ENCODE peak calls at places on chromosome 7, in four cellular contexts. D is upper lobe of left lung, U is HepG2, M is K562. H is an unnamed sample.

GRCh38 chr7:158783595-158783994 is 45.7 kb downstream of the ESYT2 start:
- ATAC-seq in M (no peak), U (no peak), D (no peak), H (no peak)

GRCh38 chr7:151175793-151176311 is 8.4 kb upstream of the GBX1 start:
- ATAC-seq in D (no peak), U (no peak), M (peak), H (no peak)

GRCh38 chr7:7911756-7912155 is 56.8 kb upstream of the GLCCI1 start:
- ATAC-seq in D (no peak), M (no peak), U (no peak), H (no peak)

GRCh38 chr7:142303650-142304049 is 45.8 kb upstream of the PRSS58 start:
- ATAC-seq in M (peak), U (peak), D (no peak), H (no peak)

GRCh38 chr7:142798451-142799438 is 28.0 kb downstream of the PRSS2 start:
- ATAC-seq in U (no peak), D (no peak), M (no peak), H (no peak)

GRCh38 chr7:43700646-43701501 is 28.4 kb downstream of the COA1 start:
- ATAC-seq in D (no peak), U (no peak), M (peak), H (no peak)

GRCh38 chr7:117041822-117042221 is 88.5 kb downstream of the ST7 start:
- ATAC-seq in M (no peak), D (no peak), U (no peak), H (no peak)

GRCh38 chr7:146702898-146703297 is 586.3 kb downstream of the CNTNAP2 start:
- ATAC-seq in U (no peak), M (no peak), D (no peak), H (no peak)

GRCh38 chr7:16923019-16923418 is 41.2 kb upstream of the AGR3 start:
- ATAC-seq in U (no peak), M (peak), D (no peak), H (no peak)

GRCh38 chr7:112252691-112253090 is 46.2 kb downstream of the ZNF277 start:
- ATAC-seq in D (no peak), U (no peak), M (no peak), H (no peak)

GRCh38 chr7:110891197-110891596 is 199.7 kb upstream of the LRRN3 start:
- ATAC-seq in M (no peak), D (no peak), U (no peak), H (no peak)

GRCh38 chr7:72441791-72442190 is 29.7 kb upstream of the CALN1 start:
- ATAC-seq in D (peak), M (no peak), U (no peak), H (no peak)

GRCh38 chr7:47601881-47602249 is 20.0 kb upstream of the TNS3 start:
- ATAC-seq in U (peak), D (no peak), M (no peak), H (no peak)

GRCh38 chr7:87785368-87785995 is 90.7 kb downstream of the SLC25A40 start:
- ATAC-seq in U (peak), M (peak), D (no peak), H (no peak)

DNA sequence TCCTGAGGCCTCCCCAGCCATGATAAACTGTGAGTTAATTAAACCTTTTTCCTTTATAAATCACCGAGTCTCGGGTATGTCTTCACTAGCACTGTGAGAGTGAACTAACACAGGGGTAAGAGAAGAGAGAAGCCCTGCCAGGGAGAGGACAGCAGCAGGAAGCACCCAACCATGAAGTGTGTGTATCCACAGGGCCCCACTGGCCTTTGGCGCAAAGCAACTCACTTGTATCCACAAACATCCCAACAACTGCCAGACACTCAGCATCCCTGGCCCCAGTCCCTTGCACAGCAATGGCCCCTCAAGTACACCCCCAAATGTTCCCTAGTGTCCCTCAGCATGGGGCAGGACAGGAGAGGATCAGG is 115.1 kb downstream of the MAD1L1 start:
- ATAC-seq in M (no peak), U (no peak), D (no peak), H (no peak)
- H3K27ac ChIP-seq in M (no peak), U (no peak), D (no peak), H (no peak)

DNA sequence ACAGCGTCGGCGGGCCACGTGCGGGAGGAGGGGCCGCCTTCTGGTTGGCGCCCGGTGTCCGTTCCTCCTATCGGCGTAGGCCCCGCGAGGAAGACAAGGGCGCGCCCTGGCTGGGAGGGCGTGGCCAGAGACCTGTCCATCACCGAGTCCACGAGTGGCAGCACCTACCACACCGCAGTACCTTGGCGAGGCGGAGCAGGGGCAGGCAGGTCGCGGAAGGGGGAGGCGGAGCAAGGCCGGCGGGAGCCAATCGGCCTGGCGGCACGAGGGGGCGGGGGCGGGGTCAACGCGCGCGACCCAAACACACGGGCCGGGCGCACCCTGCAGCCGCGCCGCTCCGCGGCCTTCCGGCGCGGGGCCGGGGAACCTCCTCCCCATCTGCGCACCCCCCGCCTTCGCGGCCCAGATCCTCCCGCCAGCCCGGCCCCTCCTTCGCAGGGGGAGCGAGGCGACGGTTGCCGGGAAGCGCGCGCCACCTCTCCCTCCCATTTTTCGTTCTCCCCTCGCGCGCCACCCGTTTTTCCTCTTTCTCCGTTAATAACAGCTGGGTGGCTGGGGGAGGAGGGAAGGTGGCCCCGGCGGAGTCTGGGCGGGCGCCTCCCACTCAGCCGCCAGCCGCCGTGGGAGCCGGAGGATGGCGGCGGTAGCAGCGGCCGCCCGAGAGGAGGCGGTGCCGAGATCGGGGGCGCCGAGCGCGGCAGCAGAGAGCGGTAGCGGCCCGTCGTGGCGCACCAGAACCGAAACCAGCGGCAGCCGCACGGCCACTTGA is at the start of gene ZNRF2:
- ATAC-seq in U (peak), M (peak), D (peak), H (peak)
- TF ChIP-seq EP300 in U (no peak), M (no peak), D (no peak), H (no peak)

GRCh38 chr7:90165724-90166123 is 11.5 kb downstream of the STEAP1 start:
- ATAC-seq in D (no peak), M (no peak), U (no peak), H (no peak)
- TF ChIP-seq POLR2AphosphoS5 in D (no peak), M (no peak), U (no peak), H (no peak)

GRCh38 chr7:107854454-107854853 is 36.5 kb upstream of the DLD start:
- ATAC-seq in M (no peak), D (no peak), U (no peak), H (no peak)

GRCh38 chr7:107850221-107850620 is 40.8 kb upstream of the DLD start:
- ATAC-seq in D (no peak), U (no peak), M (no peak), H (no peak)

GRCh38 chr7:107854989-107855388 is 36.0 kb upstream of the DLD start:
- ATAC-seq in M (no peak), D (no peak), U (no peak), H (no peak)

GRCh38 chr7:107847168-107847835 is 43.7 kb upstream of the DLD start:
- ATAC-seq in D (no peak), U (no peak), M (no peak), H (no peak)

DNA sequence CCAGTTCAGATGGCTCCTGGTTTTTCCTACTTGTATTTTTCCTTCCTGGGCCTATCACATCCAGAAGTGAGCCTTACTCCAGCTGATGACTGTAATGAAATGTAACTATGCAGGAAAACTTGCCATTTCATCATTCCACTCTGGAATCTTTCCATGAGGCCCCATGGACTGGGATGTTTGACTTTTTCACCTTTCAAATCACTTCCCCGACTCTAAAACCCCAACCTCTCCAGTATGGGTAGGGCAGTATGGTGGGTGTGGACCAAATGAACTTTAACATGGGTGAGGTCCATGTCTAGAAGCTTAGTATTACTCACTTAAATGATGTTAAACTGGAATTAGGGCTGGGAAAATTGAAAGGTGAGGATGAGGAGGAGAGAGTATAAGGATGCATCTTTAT is 40.3 kb upstream of the DLD start:
- ATAC-seq in M (no peak), U (no peak), D (no peak), H (no peak)
- H3K27ac ChIP-seq in M (no peak), U (no peak), D (no peak), H (no peak)

GRCh38 chr7:41869596-41869995 is 166.7 kb upstream of the INHBA start:
- ATAC-seq in D (no peak), M (no peak), U (no peak), H (no peak)

GRCh38 chr7:41870017-41870416 is 167.1 kb upstream of the INHBA start:
- ATAC-seq in D (peak), U (no peak), M (no peak), H (no peak)

GRCh38 chr7:41872951-41873350 is 170.1 kb upstream of the INHBA start:
- ATAC-seq in D (no peak), U (no peak), M (no peak), H (no peak)

GRCh38 chr7:41869091-41869490 is 166.2 kb upstream of the INHBA start:
- ATAC-seq in D (no peak), U (no peak), M (no peak), H (no peak)

GRCh38 chr7:41870505-41871138 is 167.7 kb upstream of the INHBA start:
- ATAC-seq in U (no peak), D (peak), M (no peak), H (no peak)
- TF ChIP-seq EP300 in U (no peak), D (no peak), M (no peak), H (no peak)

GRCh38 chr7:54810401-54810800 is 51.4 kb upstream of the SEC61G start:
- ATAC-seq in M (no peak), U (no peak), D (no peak), H (no peak)

GRCh38 chr7:54812747-54813146 is 53.7 kb upstream of the SEC61G start:
- ATAC-seq in U (no peak), M (no peak), D (peak), H (no peak)

GRCh38 chr7:54811925-54812264 is 52.9 kb upstream of the SEC61G start:
- ATAC-seq in U (peak), M (no peak), D (peak), H (peak)

GRCh38 chr7:54813398-54813797 is 54.4 kb upstream of the SEC61G start:
- ATAC-seq in M (no peak), U (no peak), D (peak), H (peak)

DNA sequence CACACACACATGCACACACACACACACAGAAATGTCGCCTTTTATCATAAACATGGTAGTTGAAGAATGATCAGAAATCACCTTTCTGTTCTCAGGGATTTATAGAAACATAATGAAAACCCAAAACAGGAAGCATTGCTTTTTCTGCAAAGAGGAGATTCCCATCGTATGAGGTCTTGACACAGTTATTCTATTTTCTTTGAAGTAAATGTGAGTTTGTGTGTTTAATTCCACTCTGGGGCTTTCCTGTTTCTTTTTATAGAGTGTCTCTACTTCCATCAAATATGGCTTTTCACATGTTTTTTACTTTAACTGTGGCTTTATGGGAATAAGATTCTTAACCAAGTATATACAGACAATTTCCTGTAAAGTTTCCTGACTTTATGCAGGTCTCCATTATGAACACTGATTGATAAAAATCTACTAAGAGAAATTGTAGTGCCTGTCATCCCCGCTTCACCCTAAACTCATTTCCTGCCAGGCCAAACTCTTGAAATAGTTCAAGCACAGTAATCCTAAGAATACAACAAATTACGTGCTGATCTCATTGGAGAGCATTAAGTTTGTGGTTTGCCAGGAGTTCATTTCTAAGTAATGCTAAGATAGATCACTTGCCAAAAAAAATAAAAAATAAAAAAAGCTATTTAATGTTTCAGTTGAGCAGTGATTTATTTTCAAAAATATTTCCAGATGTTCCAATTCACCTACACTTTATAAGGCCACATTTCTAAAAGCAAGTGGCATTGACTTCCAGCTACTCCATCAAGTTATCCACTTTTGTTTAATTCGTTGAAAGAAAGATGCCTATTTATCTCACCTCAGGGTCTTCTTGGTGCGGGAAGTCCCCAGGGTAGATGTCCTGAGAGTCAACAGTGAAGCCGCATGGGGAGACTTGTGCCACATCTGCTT is 52.3 kb upstream of the SEC61G start:
- ATAC-seq in U (no peak), D (peak), M (no peak), H (no peak)
- TF ChIP-seq POLR2AphosphoS5 in U (no peak), D (no peak), M (no peak), H (no peak)

DNA sequence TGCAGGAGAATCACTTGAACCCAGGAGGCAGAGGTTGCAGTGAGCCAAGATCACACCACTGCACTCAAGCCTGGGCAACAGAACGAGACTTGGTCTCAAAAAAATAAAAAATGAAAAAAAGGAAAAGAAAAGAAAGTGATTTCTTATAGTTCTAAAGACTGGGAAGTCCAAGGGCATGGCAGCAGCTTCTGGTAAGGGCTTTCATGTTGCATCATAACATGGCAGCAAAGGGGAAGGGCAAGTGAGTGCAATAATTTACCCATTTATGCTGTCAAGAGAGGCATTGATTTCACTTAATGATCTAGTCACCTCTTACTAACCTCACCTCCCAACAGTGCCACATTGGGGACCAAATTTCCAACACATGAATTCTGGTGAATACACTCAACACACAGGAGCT is 8.8 kb upstream of the KLRG2 start:
- ATAC-seq in M (no peak), D (no peak), U (no peak), H (no peak)
- H3K27ac ChIP-seq in M (no peak), D (no peak), U (no peak), H (no peak)

DNA sequence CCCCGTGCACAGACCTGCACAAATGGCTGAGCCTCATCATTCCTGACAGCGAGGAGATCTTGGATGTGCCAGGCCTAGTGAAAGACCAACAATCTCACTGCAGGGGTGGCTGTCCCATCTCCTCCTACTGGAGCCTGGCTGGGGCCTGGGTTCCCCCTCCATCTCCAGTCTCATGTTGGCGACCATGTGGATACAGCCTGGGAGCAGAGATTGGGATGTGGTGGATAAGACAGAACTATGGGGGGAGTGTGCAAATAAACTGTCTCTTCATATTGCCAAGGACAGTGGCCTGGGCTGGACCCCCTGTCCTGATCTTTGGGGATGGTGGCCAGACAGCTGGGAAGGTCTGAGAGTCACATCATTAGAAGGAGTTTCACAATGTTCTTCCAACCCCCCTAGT is 5.9 kb upstream of the MINDY4 start:
- ATAC-seq in M (no peak), D (peak), U (no peak), H (no peak)
- TF ChIP-seq EP300 in M (no peak), D (no peak), U (no peak), H (no peak)

H was measured in gastroesophageal sphincter.